ENCODE peak calls at places on chromosomes 7 and 10, in nine cellular contexts. Z is NCI-H1092 treated with DMSO at 0.1 percent for 48 hours, T is HFFc6, A is endothelial cell, N is natural killer cell, H is EH, Q is frontal cortex, X is anterior cingulate cortex, P is SW 1271. K is an unnamed sample.

GRCh38 chr10:86255405-86256251 is 111.0 kb downstream of the GRID1 start:
- DNase-seq in Z (no peak), T (no peak), X (no peak), P (no peak), Q (no peak), H (no peak), A (no peak), N (no peak), K (no peak)

GRCh38 chr7:54546081-54546985 is 4.2 kb downstream of the VSTM2A start:
- DNase-seq in Q (peak; percentile 35), P (no peak), A (peak; percentile 79), Z (peak; percentile 31), N (no peak), H (no peak), T (no peak), X (no peak), K (no peak)

GRCh38 chr7:133742709-133743538 is 384.2 kb upstream of the LRGUK start:
- DNase-seq in Q (no peak), X (no peak), A (peak; percentile 18), H (peak; percentile 38), N (no peak), Z (peak; percentile 16), P (no peak), T (peak; percentile 26), K (no peak)

GRCh38 chr10:43610636-43611035 is 4.4 kb downstream of the ZNF485 start:
- DNase-seq in T (peak; percentile 48), P (peak; percentile 8), A (no peak), N (no peak), H (peak; percentile 67), Q (no peak), Z (no peak), X (no peak), K (no peak)

GRCh38 chr10:34811968-34812514 is 3.1 kb downstream of the PARD3 start:
- DNase-seq in Q (no peak), X (no peak), T (no peak), N (no peak), P (peak; percentile 9), Z (no peak), A (no peak), H (peak; percentile 27), K (no peak)

GRCh38 chr7:98935811-98936210 is 57.5 kb downstream of the TRRAP start:
- DNase-seq in Q (no peak), X (no peak), P (no peak), T (peak; percentile 43), N (no peak), A (no peak), H (peak; percentile 25), Z (no peak), K (no peak)

GRCh38 chr7:45594780-45595535 is 20.8 kb downstream of the ADCY1 start:
- DNase-seq in N (no peak), P (no peak), H (no peak), Q (no peak), X (no peak), T (no peak), A (no peak), Z (no peak), K (no peak)

GRCh38 chr10:49362596-49363260 is 33.2 kb downstream of the DRGX start:
- DNase-seq in P (no peak), T (no peak), A (no peak), X (no peak), H (no peak), Z (no peak), Q (no peak), N (no peak), K (no peak)

GRCh38 chr10:131442271-131442670 is 130.8 kb upstream of the TCERG1L start:
- DNase-seq in X (no peak), Q (no peak), T (no peak), Z (no peak), N (no peak), A (no peak), H (no peak), P (no peak), K (no peak)

GRCh38 chr10:4242561-4243035 is 457.6 kb upstream of the KLF6 start:
- DNase-seq in Z (peak; percentile 18), X (no peak), H (peak; percentile 94), T (peak; percentile 78), A (no peak), N (no peak), P (peak; percentile 25), Q (no peak), K (no peak)

GRCh38 chr7:106618480-106618879 is 42.5 kb downstream of the CCDC71L start:
- DNase-seq in N (no peak), A (no peak), P (no peak), T (peak; percentile 38), Z (no peak), X (no peak), H (peak; percentile 80), Q (no peak), K (no peak)

GRCh38 chr10:19921300-19922140 is 105.3 kb downstream of the PLXDC2 start:
- DNase-seq in P (no peak), Z (no peak), A (no peak), X (no peak), T (no peak), Q (no peak), N (no peak), H (no peak), K (no peak)

GRCh38 chr7:128713794-128714193 is 25.4 kb upstream of the CALU start:
- DNase-seq in H (no peak), X (no peak), T (no peak), N (no peak), Q (no peak), Z (no peak), A (no peak), P (no peak), K (no peak)

GRCh38 chr10:6445671-6446278 is 134.3 kb downstream of the PRKCQ start:
- DNase-seq in A (peak; percentile 49), P (peak; percentile 5), Z (peak; percentile 2), Q (peak; percentile 38), T (peak; percentile 13), N (peak; percentile 58), X (peak; percentile 19), H (peak; percentile 25), K (peak; percentile 41)

GRCh38 chr7:31121641-31122040 is 69.5 kb downstream of the ADCYAP1R1 start:
- DNase-seq in A (no peak), N (no peak), Z (no peak), Q (no peak), X (no peak), H (no peak), T (no peak), P (no peak), K (no peak)

GRCh38 chr7:45082031-45082830 is 6.5 kb downstream of the NACAD start:
- DNase-seq in Q (peak; percentile 60), A (no peak), X (no peak), T (no peak), Z (no peak), H (no peak), P (no peak), N (no peak), K (no peak)

GRCh38 chr10:13950543-13950939 is 363.8 kb downstream of the PRPF18 start:
- DNase-seq in H (peak; percentile 49), T (no peak), X (no peak), A (no peak), P (no peak), Z (no peak), Q (no peak), N (no peak), K (no peak)

GRCh38 chr7:47384755-47385475 is 197.0 kb downstream of the TNS3 start:
- DNase-seq in H (no peak), P (no peak), A (no peak), T (no peak), Q (no peak), N (no peak), X (no peak), Z (no peak), K (no peak)

K was measured in activated T-helper 9 cell treated with anti-CD3 and anti-CD28 coated beads, Interleukin-2, amount 50 U/mL, for 16 hours.